ENCODE peak calls at places on chromosomes 5 and 9, in nine cellular contexts. One of them, this sample, is unnamed.

GRCh38 chr5:180831139-180832080 is 28.8 kb upstream of the MGAT1 start:
- DNase-seq in A549: peak
- DNase-seq in WERI-Rb-1: peak
- DNase-seq in AG09309: no peak
- DNase-seq in osteocyte: peak
- DNase-seq in Calu3: peak
- DNase-seq in left lung: peak
- DNase-seq in GM13976: peak
- DNase-seq in heart left ventricle: peak
- DNase-seq in this sample: peak

GRCh38 chr9:88852794-88853193 is 138.5 kb upstream of the S1PR3 start:
- DNase-seq in osteocyte: peak
- DNase-seq in A549: peak
- DNase-seq in left lung: no peak
- DNase-seq in Calu3: no peak
- DNase-seq in AG09309: peak
- DNase-seq in GM13976: no peak
- DNase-seq in WERI-Rb-1: no peak
- DNase-seq in heart left ventricle: peak
- DNase-seq in this sample: no peak

GRCh38 chr9:76905984-76906861 is at the start of gene PRUNE2:
- DNase-seq in Calu3: peak
- DNase-seq in osteocyte: peak
- DNase-seq in heart left ventricle: peak
- DNase-seq in A549: no peak
- DNase-seq in left lung: peak
- DNase-seq in AG09309: peak
- DNase-seq in WERI-Rb-1: peak
- DNase-seq in GM13976: peak
- DNase-seq in this sample: peak

GRCh38 chr5:161314033-161314432 is 232.5 kb downstream of the GABRB2 start:
- DNase-seq in Calu3: no peak
- DNase-seq in osteocyte: no peak
- DNase-seq in left lung: no peak
- DNase-seq in GM13976: no peak
- DNase-seq in AG09309: no peak
- DNase-seq in A549: no peak
- DNase-seq in heart left ventricle: no peak
- DNase-seq in WERI-Rb-1: no peak
- DNase-seq in this sample: no peak

GRCh38 chr9:133862585-133863041 is 124.5 kb upstream of the SARDH start:
- DNase-seq in AG09309: no peak
- DNase-seq in left lung: peak
- DNase-seq in A549: no peak
- DNase-seq in heart left ventricle: peak
- DNase-seq in GM13976: no peak
- DNase-seq in osteocyte: no peak
- DNase-seq in WERI-Rb-1: no peak
- DNase-seq in Calu3: no peak
- DNase-seq in this sample: no peak

GRCh38 chr9:127629468-127630081 is 17.5 kb downstream of the STXBP1 start:
- DNase-seq in Calu3: no peak
- DNase-seq in heart left ventricle: peak
- DNase-seq in GM13976: no peak
- DNase-seq in osteocyte: no peak
- DNase-seq in AG09309: no peak
- DNase-seq in WERI-Rb-1: no peak
- DNase-seq in A549: no peak
- DNase-seq in left lung: no peak
- DNase-seq in this sample: no peak

GRCh38 chr9:70169222-70169621 is 89.6 kb upstream of the SMC5 start:
- DNase-seq in osteocyte: no peak
- DNase-seq in Calu3: no peak
- DNase-seq in WERI-Rb-1: no peak
- DNase-seq in AG09309: no peak
- DNase-seq in heart left ventricle: no peak
- DNase-seq in A549: no peak
- DNase-seq in left lung: no peak
- DNase-seq in GM13976: no peak
- DNase-seq in this sample: no peak

GRCh38 chr9:99430301-99430700 is 208.2 kb downstream of the SEC61B start:
- DNase-seq in heart left ventricle: no peak
- DNase-seq in WERI-Rb-1: no peak
- DNase-seq in A549: no peak
- DNase-seq in AG09309: no peak
- DNase-seq in left lung: no peak
- DNase-seq in Calu3: no peak
- DNase-seq in GM13976: no peak
- DNase-seq in osteocyte: no peak
- DNase-seq in this sample: no peak

GRCh38 chr9:115008536-115008935 is 78.1 kb upstream of the TNFSF8 start:
- DNase-seq in WERI-Rb-1: peak
- DNase-seq in heart left ventricle: peak
- DNase-seq in A549: peak
- DNase-seq in Calu3: peak
- DNase-seq in osteocyte: no peak
- DNase-seq in AG09309: peak
- DNase-seq in left lung: no peak
- DNase-seq in GM13976: no peak
- DNase-seq in this sample: no peak

GRCh38 chr5:10600629-10601245 is 36.9 kb downstream of the ANKRD33B start:
- DNase-seq in GM13976: no peak
- DNase-seq in left lung: no peak
- DNase-seq in Calu3: no peak
- DNase-seq in A549: no peak
- DNase-seq in WERI-Rb-1: no peak
- DNase-seq in heart left ventricle: no peak
- DNase-seq in AG09309: no peak
- DNase-seq in osteocyte: peak
- DNase-seq in this sample: peak

GRCh38 chr5:95773325-95774059 is 42.4 kb downstream of the RHOBTB3 start:
- DNase-seq in WERI-Rb-1: no peak
- DNase-seq in left lung: no peak
- DNase-seq in osteocyte: no peak
- DNase-seq in AG09309: no peak
- DNase-seq in GM13976: no peak
- DNase-seq in heart left ventricle: no peak
- DNase-seq in A549: no peak
- DNase-seq in Calu3: no peak
- DNase-seq in this sample: no peak

GRCh38 chr5:133259199-133259997 is 207.6 kb downstream of the HSPA4 start:
- DNase-seq in osteocyte: no peak
- DNase-seq in heart left ventricle: no peak
- DNase-seq in AG09309: no peak
- DNase-seq in GM13976: no peak
- DNase-seq in left lung: no peak
- DNase-seq in WERI-Rb-1: no peak
- DNase-seq in Calu3: no peak
- DNase-seq in A549: no peak
- DNase-seq in this sample: no peak

DNA sequence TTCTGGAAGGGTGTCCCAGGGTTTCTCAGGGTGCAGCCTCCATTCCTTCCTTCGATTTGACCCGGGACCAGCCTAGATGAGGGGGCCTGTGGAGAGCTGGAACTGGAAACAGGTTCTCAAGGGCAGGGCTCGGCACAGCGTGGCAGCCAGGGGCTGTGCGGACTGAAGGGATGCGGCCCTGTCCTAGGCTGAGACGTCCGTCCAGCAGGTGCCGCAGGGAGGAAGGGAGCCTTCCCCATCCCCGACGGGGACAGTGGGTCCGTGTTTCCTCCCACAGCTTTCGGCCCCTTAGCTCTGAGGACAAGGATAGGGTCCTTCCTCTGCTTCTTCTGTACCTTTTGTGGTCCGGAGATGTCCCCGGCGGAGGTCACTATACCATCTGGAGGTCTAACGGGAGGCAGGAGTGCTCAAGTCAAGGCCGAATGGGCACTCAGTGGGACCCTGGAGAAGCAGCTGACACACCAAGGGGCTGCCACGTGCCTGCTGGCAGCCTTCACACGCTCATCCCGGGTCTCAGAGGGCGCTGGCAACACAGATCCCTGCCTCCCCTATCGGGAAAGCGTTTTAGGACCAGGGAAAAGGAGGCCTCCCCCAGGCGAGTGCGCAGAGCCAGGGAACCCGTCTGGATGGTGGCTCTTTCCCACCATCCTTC is 49.9 kb downstream of the USP20 start:
- DNase-seq in A549: no peak
- DNase-seq in left lung: peak
- DNase-seq in osteocyte: no peak
- DNase-seq in heart left ventricle: peak
- DNase-seq in GM13976: no peak
- DNase-seq in AG09309: no peak
- DNase-seq in Calu3: peak
- DNase-seq in WERI-Rb-1: peak
- DNase-seq in this sample: no peak
- TF ChIP-seq CTCF in A549: no peak
- TF ChIP-seq CTCF in left lung: no peak
- TF ChIP-seq CTCF in osteocyte: no peak
- TF ChIP-seq CTCF in heart left ventricle: no peak
- TF ChIP-seq CTCF in GM13976: peak
- TF ChIP-seq CTCF in AG09309: peak
- TF ChIP-seq CTCF in Calu3: no peak
- TF ChIP-seq CTCF in WERI-Rb-1: peak
- TF ChIP-seq CTCF in this sample: peak

GRCh38 chr5:118519466-118519865 is 468.9 kb downstream of the DTWD2 start:
- DNase-seq in osteocyte: no peak
- DNase-seq in Calu3: no peak
- DNase-seq in AG09309: no peak
- DNase-seq in left lung: no peak
- DNase-seq in WERI-Rb-1: no peak
- DNase-seq in GM13976: no peak
- DNase-seq in A549: no peak
- DNase-seq in heart left ventricle: no peak
- DNase-seq in this sample: no peak

GRCh38 chr5:118520771-118521415 is 467.5 kb downstream of the DTWD2 start:
- DNase-seq in left lung: no peak
- DNase-seq in GM13976: no peak
- DNase-seq in WERI-Rb-1: no peak
- DNase-seq in heart left ventricle: no peak
- DNase-seq in AG09309: no peak
- DNase-seq in osteocyte: no peak
- DNase-seq in A549: no peak
- DNase-seq in Calu3: no peak
- DNase-seq in this sample: no peak

GRCh38 chr5:118518720-118519119 is 469.6 kb downstream of the DTWD2 start:
- DNase-seq in AG09309: no peak
- DNase-seq in A549: no peak
- DNase-seq in left lung: no peak
- DNase-seq in WERI-Rb-1: no peak
- DNase-seq in Calu3: no peak
- DNase-seq in heart left ventricle: no peak
- DNase-seq in osteocyte: no peak
- DNase-seq in GM13976: no peak
- DNase-seq in this sample: no peak
- TF ChIP-seq CTCF in AG09309: no peak
- TF ChIP-seq CTCF in A549: no peak
- TF ChIP-seq CTCF in left lung: no peak
- TF ChIP-seq CTCF in WERI-Rb-1: no peak
- TF ChIP-seq CTCF in Calu3: no peak
- TF ChIP-seq CTCF in heart left ventricle: no peak
- TF ChIP-seq CTCF in osteocyte: no peak
- TF ChIP-seq CTCF in GM13976: no peak
- TF ChIP-seq CTCF in this sample: no peak

GRCh38 chr5:144194148-144194547 is 23.5 kb downstream of the KCTD16 start:
- DNase-seq in Calu3: no peak
- DNase-seq in GM13976: no peak
- DNase-seq in heart left ventricle: no peak
- DNase-seq in WERI-Rb-1: no peak
- DNase-seq in left lung: no peak
- DNase-seq in AG09309: no peak
- DNase-seq in osteocyte: no peak
- DNase-seq in A549: no peak
- DNase-seq in this sample: no peak

GRCh38 chr5:144195443-144195842 is 24.8 kb downstream of the KCTD16 start:
- DNase-seq in A549: no peak
- DNase-seq in heart left ventricle: no peak
- DNase-seq in left lung: no peak
- DNase-seq in GM13976: no peak
- DNase-seq in osteocyte: no peak
- DNase-seq in AG09309: no peak
- DNase-seq in WERI-Rb-1: no peak
- DNase-seq in Calu3: no peak
- DNase-seq in this sample: no peak

GRCh38 chr5:144189800-144190429 is 19.2 kb downstream of the KCTD16 start:
- DNase-seq in WERI-Rb-1: no peak
- DNase-seq in GM13976: peak
- DNase-seq in left lung: no peak
- DNase-seq in Calu3: peak
- DNase-seq in heart left ventricle: no peak
- DNase-seq in AG09309: peak
- DNase-seq in osteocyte: no peak
- DNase-seq in A549: peak
- DNase-seq in this sample: peak

GRCh38 chr5:144191461-144191860 is 20.8 kb downstream of the KCTD16 start:
- DNase-seq in WERI-Rb-1: no peak
- DNase-seq in left lung: no peak
- DNase-seq in osteocyte: no peak
- DNase-seq in Calu3: no peak
- DNase-seq in AG09309: no peak
- DNase-seq in heart left ventricle: no peak
- DNase-seq in GM13976: no peak
- DNase-seq in A549: no peak
- DNase-seq in this sample: no peak

DNA sequence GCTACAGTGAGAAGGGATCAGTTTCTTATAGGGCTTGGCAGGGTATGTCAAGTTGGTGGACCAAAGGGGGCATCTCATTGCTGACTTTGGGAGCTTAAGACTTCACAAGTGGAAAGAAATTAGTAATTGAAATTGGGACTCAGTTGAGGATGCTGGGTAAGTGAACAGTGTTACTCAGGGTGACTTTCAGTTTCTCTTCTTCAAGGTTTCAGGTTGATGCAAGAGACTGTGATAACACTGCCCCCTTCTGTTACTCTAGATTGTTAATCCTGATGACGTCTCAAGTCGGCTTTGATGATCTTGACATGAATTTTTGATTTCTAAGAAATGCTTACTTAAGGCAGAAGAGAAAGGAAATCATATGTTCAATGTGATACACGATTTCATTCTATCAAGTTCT is 21.3 kb downstream of the KCTD16 start:
- DNase-seq in GM13976: peak
- DNase-seq in A549: peak
- DNase-seq in heart left ventricle: no peak
- DNase-seq in Calu3: peak
- DNase-seq in AG09309: no peak
- DNase-seq in osteocyte: no peak
- DNase-seq in WERI-Rb-1: no peak
- DNase-seq in left lung: no peak
- DNase-seq in this sample: peak
- TF ChIP-seq CTCF in GM13976: peak
- TF ChIP-seq CTCF in A549: peak
- TF ChIP-seq CTCF in heart left ventricle: peak
- TF ChIP-seq CTCF in Calu3: peak
- TF ChIP-seq CTCF in AG09309: peak
- TF ChIP-seq CTCF in osteocyte: peak
- TF ChIP-seq CTCF in WERI-Rb-1: peak
- TF ChIP-seq CTCF in left lung: peak
- TF ChIP-seq CTCF in this sample: peak

DNA sequence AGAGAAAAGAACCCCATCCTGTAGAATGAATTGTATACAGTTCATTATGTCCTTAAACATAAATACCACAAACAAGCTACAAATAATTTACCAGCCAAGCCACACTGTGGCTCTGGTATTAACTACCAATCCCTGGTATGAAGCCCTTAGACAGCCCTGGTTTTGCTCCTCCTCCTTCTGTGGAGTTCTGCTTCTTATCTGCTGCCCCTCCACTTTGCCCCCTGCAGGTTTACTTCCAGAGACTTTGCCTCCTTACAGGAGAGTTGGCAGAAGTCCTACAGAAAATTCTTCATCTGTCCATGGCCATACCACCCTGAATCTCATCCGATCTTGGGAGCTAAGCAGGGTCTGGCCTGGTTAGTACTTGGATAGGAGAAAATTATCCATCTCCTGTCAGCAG is 219.8 kb downstream of the ACTL7B start:
- DNase-seq in left lung: no peak
- DNase-seq in WERI-Rb-1: peak
- DNase-seq in osteocyte: no peak
- DNase-seq in GM13976: no peak
- DNase-seq in Calu3: no peak
- DNase-seq in AG09309: no peak
- DNase-seq in A549: no peak
- DNase-seq in heart left ventricle: no peak
- DNase-seq in this sample: no peak
- TF ChIP-seq CTCF in left lung: no peak
- TF ChIP-seq CTCF in WERI-Rb-1: no peak
- TF ChIP-seq CTCF in osteocyte: no peak
- TF ChIP-seq CTCF in GM13976: no peak
- TF ChIP-seq CTCF in Calu3: no peak
- TF ChIP-seq CTCF in AG09309: no peak
- TF ChIP-seq CTCF in A549: no peak
- TF ChIP-seq CTCF in heart left ventricle: no peak
- TF ChIP-seq CTCF in this sample: no peak